ENCODE peak calls at places on chromosomes 4 and X, in four cellular contexts. E is A549, W is HepG2, L is H1. T is an unnamed sample.

GRCh38 chrX:21798677-21799219 is 40.7 kb upstream of the MBTPS2 start:
- DNase-seq in E (peak), W (peak), L (no peak), T (no peak)

GRCh38 chr4:105569851-105570207 is 17.4 kb downstream of the ARHGEF38 start:
- DNase-seq in E (no peak), W (no peak), L (no peak), T (no peak)

GRCh38 chrX:111585337-111585736 is 73.9 kb downstream of the SERTM2 start:
- DNase-seq in E (no peak), W (no peak), L (no peak), T (no peak)

GRCh38 chrX:769796-770195 is 139.2 kb downstream of the SHOX start:
- DNase-seq in E (no peak), W (no peak), L (no peak), T (no peak)

GRCh38 chr4:124806403-124806802 is 93.9 kb upstream of the ANKRD50 start:
- DNase-seq in E (no peak), W (no peak), L (no peak), T (no peak)

GRCh38 chr4:632926-633325 is 7.6 kb downstream of the PDE6B start:
- DNase-seq in E (no peak), W (no peak), L (no peak), T (no peak)

GRCh38 chr4:41176357-41176756 is 38.0 kb downstream of the APBB2 start:
- DNase-seq in E (no peak), W (peak), L (no peak), T (no peak)

GRCh38 chrX:25020391-25021131 is 4.8 kb upstream of the ARX start:
- DNase-seq in E (no peak), W (no peak), L (peak), T (peak)

GRCh38 chr4:166538491-166539005 is 665.5 kb downstream of the TLL1 start:
- DNase-seq in E (no peak), W (no peak), L (no peak), T (no peak)

GRCh38 chr4:100707786-100708185 is 190.0 kb upstream of the EMCN start:
- DNase-seq in E (no peak), W (no peak), L (no peak), T (no peak)

GRCh38 chr4:140025470-140025869 is 128.5 kb downstream of the MAML3 start:
- DNase-seq in E (no peak), W (no peak), L (no peak), T (no peak)

DNA sequence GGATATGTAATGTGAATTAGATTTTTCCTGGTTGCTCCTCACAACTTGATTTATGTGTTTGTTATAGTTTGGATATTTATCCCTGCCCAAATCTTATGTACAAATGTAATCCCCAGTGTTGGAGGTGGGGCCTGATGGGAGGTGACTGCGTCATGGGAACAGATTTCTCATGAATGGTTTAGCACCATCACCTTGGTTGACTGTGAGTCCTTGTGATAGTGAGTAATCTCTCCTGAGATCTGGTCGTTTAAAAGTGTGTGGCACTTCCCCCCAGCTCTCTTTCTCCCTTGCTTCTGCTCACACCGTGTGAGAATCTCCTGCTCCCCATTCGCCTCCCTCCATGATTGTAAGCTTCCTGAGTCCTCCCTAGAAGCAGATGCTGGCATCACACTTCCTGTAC is 2.2 kb downstream of the MID2 start:
- DNase-seq in E (no peak), W (no peak), L (no peak), T (no peak)
- TF ChIP-seq RNF2 in E (no peak), W (no peak), L (no peak), T (no peak)

DNA sequence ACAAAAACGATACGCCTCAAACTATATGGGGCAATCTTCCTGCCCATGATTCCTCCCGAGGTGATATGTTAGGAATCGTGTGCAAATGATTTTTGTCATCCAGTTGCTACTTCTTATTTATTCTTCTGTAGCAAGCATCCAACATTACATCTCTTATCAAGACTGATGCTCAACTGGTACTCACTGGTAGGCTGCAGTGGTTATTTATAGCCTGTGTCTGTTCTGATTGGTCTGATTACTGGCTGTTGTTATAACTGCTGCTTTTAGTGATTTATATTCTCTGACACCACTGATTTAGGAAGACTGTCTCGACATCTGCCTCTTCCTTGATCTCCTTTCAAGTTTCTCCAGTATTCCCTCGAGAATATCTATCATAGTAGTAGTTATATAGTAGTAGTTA is 165.8 kb downstream of the LARP7 start:
- DNase-seq in E (no peak), W (no peak), L (no peak), T (no peak)
- TF ChIP-seq RNF2 in E (no peak), W (no peak), L (no peak), T (no peak)

GRCh38 chr4:188819243-188819642 is 680.0 kb downstream of the TRIML1 start:
- DNase-seq in E (no peak), W (no peak), L (no peak), T (no peak)

GRCh38 chr4:188821500-188821899 is 682.3 kb downstream of the TRIML1 start:
- DNase-seq in E (no peak), W (no peak), L (no peak), T (no peak)

GRCh38 chr4:188824553-188824952 is 685.3 kb downstream of the TRIML1 start:
- DNase-seq in E (no peak), W (no peak), L (no peak), T (no peak)

GRCh38 chr4:188826393-188826792 is 687.2 kb downstream of the TRIML1 start:
- DNase-seq in E (no peak), W (no peak), L (no peak), T (no peak)

DNA sequence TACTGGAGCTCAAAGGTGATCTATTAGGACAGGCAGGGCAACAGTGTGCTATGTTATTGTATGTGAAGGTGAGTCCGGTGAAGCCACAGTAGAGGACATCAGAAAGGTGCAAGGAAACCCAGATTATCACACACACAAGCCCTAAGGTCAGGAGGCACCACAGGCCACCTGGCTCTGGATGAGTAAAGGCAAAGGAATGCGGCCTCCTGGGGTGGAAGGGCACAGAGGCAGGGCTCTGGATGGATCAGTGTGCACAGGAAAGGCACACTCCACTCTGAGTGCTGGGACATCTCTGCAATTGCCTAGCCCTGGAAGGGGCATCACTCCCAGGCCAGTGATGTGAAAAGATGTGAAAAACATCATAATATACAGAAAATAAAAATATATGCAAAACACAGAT is 683.5 kb downstream of the TRIML1 start:
- DNase-seq in E (peak), W (no peak), L (peak), T (no peak)
- TF ChIP-seq RNF2 in E (no peak), W (no peak), L (no peak), T (no peak)

GRCh38 chr4:9983211-9983610 is 38.1 kb downstream of the SLC2A9 start:
- DNase-seq in E (no peak), W (no peak), L (no peak), T (no peak)
- TF ChIP-seq RNF2 in E (no peak), W (no peak), L (no peak), T (no peak)

T was measured in K562.